ENCODE peak calls at places on chromosomes 1 and 21, in eight cellular contexts. J is CD8-positive, alpha-beta T cell; Y is mesendoderm; K is left lung; E is ovary; W is transverse colon; D is fibroblast of lung; Z is stomach. B is an unnamed sample.

GRCh38 chr1:2802421-2802961 is 998 bp upstream of the TTC34 start:
- DNase-seq in W (no peak), Y (no peak), J (no peak), K (no peak), D (no peak), Z (no peak), E (no peak), B (no peak)

GRCh38 chr1:99599678-99600175 is 46.2 kb upstream of the PALMD start:
- DNase-seq in Z (no peak), D (peak; percentile 99), W (no peak), E (peak; percentile 83), Y (peak; percentile 64), K (peak; percentile 47), J (no peak), B (no peak)

GRCh38 chr1:32984090-32984828 is 19.6 kb upstream of the RNF19B start:
- DNase-seq in J (peak; percentile 22), Z (no peak), Y (peak; percentile 68), K (no peak), D (peak; percentile 41), W (no peak), E (no peak), B (no peak)

GRCh38 chr21:37186983-37187382 is 80.2 kb downstream of the VPS26C start:
- DNase-seq in E (no peak), J (no peak), D (no peak), K (no peak), W (no peak), Z (no peak), Y (no peak), B (no peak)

GRCh38 chr21:45384656-45385548 is 20.1 kb upstream of the COL18A1 start:
- DNase-seq in J (no peak), Y (no peak), Z (no peak), K (peak; percentile 19), E (peak; percentile 62), D (no peak), W (no peak), B (no peak)

GRCh38 chr1:84763912-84764675 is 73.8 kb upstream of the SSX2IP start:
- DNase-seq in D (no peak), J (no peak), Z (no peak), E (no peak), Y (peak; percentile 85), K (no peak), W (no peak), B (no peak)

GRCh38 chr1:9689971-9690381 is 38.4 kb downstream of the PIK3CD start:
- DNase-seq in Z (peak; percentile 30), K (peak; percentile 37), D (peak; percentile 13), W (peak; percentile 38), J (peak; percentile 40), E (peak; percentile 49), Y (peak; percentile 52), B (peak; percentile 22)

GRCh38 chr1:214362188-214362882 is 81.4 kb downstream of the SMYD2 start:
- DNase-seq in Z (no peak), W (no peak), K (peak; percentile 44), J (no peak), E (no peak), D (peak; percentile 86), Y (no peak), B (no peak)

GRCh38 chr1:157270705-157271274 is 132.6 kb upstream of the ETV3 start:
- DNase-seq in W (no peak), Z (no peak), D (no peak), K (no peak), E (no peak), J (no peak), Y (no peak), B (no peak)

GRCh38 chr1:44613932-44614331 is 60.3 kb downstream of the TMEM53 start:
- DNase-seq in J (no peak), W (no peak), D (no peak), K (no peak), Y (peak; percentile 45), E (no peak), Z (no peak), B (no peak)

GRCh38 chr1:213492161-213493041 is 441.4 kb downstream of the RPS6KC1 start:
- DNase-seq in E (no peak), W (no peak), D (no peak), K (no peak), Y (no peak), J (no peak), Z (no peak), B (no peak)

GRCh38 chr1:181089777-181090505 is 1.4 kb downstream of the IER5 start:
- DNase-seq in E (peak; percentile 67), Z (peak; percentile 64), W (peak; percentile 77), J (peak; percentile 74), D (peak; percentile 63), Y (peak; percentile 82), K (peak; percentile 80), B (peak; percentile 68)

GRCh38 chr1:205923663-205924435 is 19.4 kb downstream of the SLC26A9 start:
- DNase-seq in J (no peak), K (no peak), D (no peak), Z (peak; percentile 18), E (no peak), Y (no peak), W (no peak), B (no peak)

GRCh38 chr1:8133190-8133589 is 107.1 kb upstream of the ERRFI1 start:
- DNase-seq in W (no peak), Y (peak; percentile 38), E (peak; percentile 43), K (no peak), Z (no peak), D (peak; percentile 46), J (no peak), B (no peak)

GRCh38 chr1:30912203-30912602 is 3.6 kb upstream of the SDC3 start:
- DNase-seq in W (no peak), E (no peak), Y (no peak), J (no peak), K (no peak), D (no peak), Z (no peak), B (no peak)

GRCh38 chr1:44390277-44390676 is 14.8 kb upstream of the RNF220 start:
- DNase-seq in Y (no peak), D (peak; percentile 94), J (no peak), Z (no peak), W (no peak), K (no peak), E (no peak), B (no peak)

GRCh38 chr1:12166834-12167492 is at the start of gene TNFRSF1B:
- DNase-seq in D (peak; percentile 17), E (peak; percentile 74), K (peak; percentile 81), J (peak; percentile 64), Z (peak; percentile 81), W (peak; percentile 83), Y (peak; percentile 60), B (peak; percentile 82)

GRCh38 chr1:225514671-225515081 is 86.8 kb upstream of the LBR start:
- DNase-seq in Y (peak; percentile 57), W (no peak), D (peak; percentile 32), E (no peak), J (no peak), K (no peak), Z (no peak), B (peak; percentile 35)

GRCh38 chr1:244324176-244324883 is 127.4 kb downstream of the ADSS2 start:
- DNase-seq in J (no peak), E (no peak), D (no peak), K (no peak), Y (no peak), W (no peak), Z (no peak), B (no peak)

GRCh38 chr1:160741597-160742348 is 2.7 kb downstream of the SLAMF7 start:
- DNase-seq in J (no peak), K (no peak), D (no peak), E (no peak), W (no peak), Y (peak; percentile 85), Z (no peak), B (no peak)
- H3K4me1 ChIP-seq in J (peaks cover 43% of the 10 kb centered on the region), K (peaks cover 52% of the 10 kb centered on the region), D (no peaks in the 10 kb centered on the region), E (no peaks in the 10 kb centered on the region), W (no peaks in the 10 kb centered on the region), Y (peaks cover 3% of the 10 kb centered on the region), Z (no peaks in the 10 kb centered on the region), B (no peaks in the 10 kb centered on the region)

GRCh38 chr1:39957299-39958020 is 2.5 kb downstream of the MFSD2A start:
- DNase-seq in Z (no peak), Y (no peak), W (no peak), E (no peak), D (peak; percentile 26), J (no peak), K (no peak), B (no peak)
- H3K4me1 ChIP-seq in Z (peaks cover 15% of the 10 kb centered on the region), Y (peaks cover 3% of the 10 kb centered on the region), W (peaks cover 39% of the 10 kb centered on the region), E (peaks cover 6% of the 10 kb centered on the region), D (peaks cover 5% of the 10 kb centered on the region), J (peaks cover 22% of the 10 kb centered on the region), K (peaks cover 74% of the 10 kb centered on the region), B (peaks cover 5% of the 10 kb centered on the region)

GRCh38 chr1:175188936-175189335 is 3.6 kb downstream of the KIAA0040 start:
- DNase-seq in W (peak; percentile 52), D (no peak), Z (no peak), K (peak; percentile 64), E (no peak), Y (no peak), J (peak; percentile 60), B (peak; percentile 53)
- H3K4me1 ChIP-seq in W (peaks cover 60% of the 10 kb centered on the region), D (peaks cover 3% of the 10 kb centered on the region), Z (peaks cover 18% of the 10 kb centered on the region), K (peaks cover 83% of the 10 kb centered on the region), E (peaks cover 13% of the 10 kb centered on the region), Y (peaks cover 4% of the 10 kb centered on the region), J (peaks cover 79% of the 10 kb centered on the region), B (peaks cover 3% of the 10 kb centered on the region)

GRCh38 chr21:38985423-38986378 is 180.0 kb downstream of the ETS2 start:
- DNase-seq in E (peak; percentile 73), Z (peak; percentile 30), W (peak; percentile 59), Y (no peak), J (no peak), K (peak; percentile 74), D (peak; percentile 91), B (no peak)

GRCh38 chr21:38989097-38989744 is 183.5 kb downstream of the ETS2 start:
- DNase-seq in J (no peak), Z (no peak), D (no peak), W (no peak), E (no peak), Y (no peak), K (no peak), B (no peak)

GRCh38 chr21:38986460-38987395 is 181.0 kb downstream of the ETS2 start:
- DNase-seq in W (no peak), E (no peak), K (no peak), D (no peak), Z (no peak), Y (no peak), J (no peak), B (no peak)

GRCh38 chr21:38988211-38989096 is 182.7 kb downstream of the ETS2 start:
- DNase-seq in D (no peak), E (no peak), Z (no peak), K (no peak), Y (no peak), J (no peak), W (no peak), B (no peak)

GRCh38 chr21:38987551-38988210 is 182.0 kb downstream of the ETS2 start:
- DNase-seq in D (no peak), J (no peak), E (no peak), W (no peak), K (no peak), Y (no peak), Z (no peak), B (no peak)
- H3K4me1 ChIP-seq in D (peaks cover 52% of the 10 kb centered on the region), J (no peaks in the 10 kb centered on the region), E (peaks cover 21% of the 10 kb centered on the region), W (peaks cover 68% of the 10 kb centered on the region), K (peaks cover 81% of the 10 kb centered on the region), Y (peaks cover 3% of the 10 kb centered on the region), Z (peaks cover 34% of the 10 kb centered on the region), B (peaks cover 13% of the 10 kb centered on the region)

DNA sequence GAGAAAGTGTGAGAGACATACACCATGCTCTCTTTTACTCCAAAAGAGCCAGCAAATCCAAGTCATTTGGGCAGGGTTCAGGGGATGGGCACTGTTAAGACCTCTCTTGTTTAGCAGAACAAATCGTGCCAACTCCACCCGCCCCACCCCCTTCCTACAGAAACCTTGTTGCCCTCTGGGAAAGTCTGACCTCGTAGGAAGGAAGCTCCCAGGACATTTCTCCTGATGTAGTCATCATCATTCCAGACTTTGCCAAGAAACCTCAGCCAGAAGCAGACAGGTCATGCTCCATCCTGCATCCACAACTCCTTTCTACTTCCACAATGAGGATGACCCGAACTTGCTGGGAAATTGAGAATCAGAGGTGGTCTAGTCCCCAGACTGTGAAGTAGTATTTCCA is 57.7 kb downstream of the UBE2T start:
- DNase-seq in D (peak; percentile 87), J (no peak), W (no peak), E (no peak), K (no peak), Y (peak; percentile 64), Z (no peak), B (no peak)
- H3K4me1 ChIP-seq in D (peaks cover 35% of the 10 kb centered on the region), J (peaks cover 15% of the 10 kb centered on the region), W (no peaks in the 10 kb centered on the region), E (peaks cover 3% of the 10 kb centered on the region), K (peaks cover 13% of the 10 kb centered on the region), Y (no peaks in the 10 kb centered on the region), Z (no peaks in the 10 kb centered on the region), B (no peaks in the 10 kb centered on the region)